ENCODE peak calls at places on chromosomes 13 and 19, in nine cellular contexts. H is stromal cell of bone marrow, S is tibial nerve, Y is NCI-H2029, P is choroid plexus epithelial cell, F is anterior cingulate cortex, J is PC-9, R is progenitor cell of endocrine pancreas, W is left colon. Z is an unnamed sample.

GRCh38 chr19:7507884-7508283 is 8.0 kb upstream of the ZNF358 start:
- DNase-seq in W (peak; percentile 76), F (peak; percentile 47), R (no peak), Y (peak; percentile 41), P (peak; percentile 89), H (peak; percentile 73), J (peak; percentile 95), S (peak; percentile 56), Z (no peak)

GRCh38 chr19:604355-604754 is 14.7 kb downstream of the HCN2 start:
- DNase-seq in F (no peak), P (no peak), W (no peak), H (no peak), Y (peak; percentile 29), J (no peak), R (no peak), S (no peak), Z (no peak)

GRCh38 chr19:11576186-11576585 is 1.3 kb downstream of the ACP5 start:
- DNase-seq in W (no peak), H (no peak), Y (no peak), R (no peak), F (no peak), S (no peak), J (no peak), P (no peak), Z (no peak)

GRCh38 chr13:101447852-101448251 is 4.6 kb upstream of the ITGBL1 start:
- DNase-seq in P (peak; percentile 31), H (no peak), Y (no peak), R (no peak), S (no peak), F (no peak), J (no peak), W (no peak), Z (no peak)

GRCh38 chr19:39531834-39532232 is 819 bp downstream of the EID2B start:
- DNase-seq in S (no peak), Y (no peak), F (no peak), P (no peak), J (no peak), H (no peak), W (no peak), R (no peak), Z (no peak)

GRCh38 chr13:65912516-65912915 is 1317.6 kb downstream of the PCDH9 start:
- DNase-seq in P (no peak), J (no peak), Y (no peak), F (no peak), S (no peak), H (no peak), R (no peak), W (no peak), Z (no peak)

GRCh38 chr19:32164384-32164992 is 180.9 kb upstream of the ZNF507 start:
- DNase-seq in F (no peak), W (no peak), Y (no peak), P (no peak), R (no peak), S (no peak), H (no peak), J (no peak), Z (no peak)

GRCh38 chr19:10888421-10888866 is 17.1 kb downstream of the CARM1 start:
- DNase-seq in Y (no peak), H (no peak), W (no peak), J (no peak), F (no peak), R (no peak), P (no peak), S (no peak), Z (no peak)

GRCh38 chr19:15498910-15499309 is 9.4 kb upstream of the CYP4F22 start:
- DNase-seq in R (no peak), Y (no peak), P (no peak), S (no peak), H (no peak), W (no peak), F (no peak), J (no peak), Z (no peak)

GRCh38 chr13:80160110-80160509 is 180.8 kb downstream of the SPRY2 start:
- DNase-seq in R (no peak), H (no peak), W (no peak), J (no peak), S (no peak), Y (no peak), F (no peak), P (no peak), Z (no peak)

GRCh38 chr19:37817180-37817911 is 38.0 kb upstream of the ZNF573 start:
- DNase-seq in R (peak; percentile 80), S (peak; percentile 43), J (no peak), F (peak; percentile 40), Y (peak; percentile 48), W (peak; percentile 65), P (peak; percentile 61), H (peak; percentile 9), Z (peak; percentile 72)

GRCh38 chr19:5054551-5055456 is 85.9 kb downstream of the KDM4B start:
- DNase-seq in F (no peak), Y (no peak), J (no peak), R (no peak), W (no peak), H (no peak), S (no peak), P (no peak), Z (no peak)

GRCh38 chr13:76216729-76217128 is 580.6 kb downstream of the LMO7 start:
- DNase-seq in F (no peak), W (no peak), P (no peak), H (peak; percentile 77), Y (no peak), J (no peak), R (no peak), S (no peak), Z (no peak)

GRCh38 chr19:47538812-47539211 is 23.9 kb upstream of the NAPA start:
- DNase-seq in P (no peak), R (no peak), H (no peak), W (no peak), Y (no peak), F (no peak), J (no peak), S (no peak), Z (no peak)

GRCh38 chr19:7497292-7497691 is 8.5 kb upstream of the PEX11G start:
- DNase-seq in R (no peak), W (no peak), S (no peak), P (peak; percentile 48), Y (no peak), J (no peak), F (no peak), H (no peak), Z (no peak)

GRCh38 chr19:11486661-11487503 is 6.0 kb upstream of the ELAVL3 start:
- DNase-seq in W (no peak), J (no peak), F (no peak), S (no peak), H (no peak), P (no peak), Y (no peak), R (no peak), Z (no peak)

GRCh38 chr19:2998642-2999041 is 21.3 kb downstream of the TLE6 start:
- DNase-seq in J (no peak), Y (no peak), W (no peak), F (no peak), S (no peak), R (no peak), H (no peak), P (no peak), Z (no peak)

GRCh38 chr19:2640563-2641331 is 61.7 kb downstream of the GNG7 start:
- DNase-seq in Y (no peak), S (no peak), P (no peak), R (no peak), F (no peak), J (no peak), W (no peak), H (no peak), Z (no peak)

GRCh38 chr13:79541426-79542049 is 60.6 kb downstream of the NDFIP2 start:
- DNase-seq in H (peak; percentile 36), R (no peak), Y (peak; percentile 5), F (no peak), W (no peak), S (peak; percentile 57), J (peak; percentile 46), P (peak; percentile 85), Z (no peak)

GRCh38 chr13:91882918-91883317 is 484.5 kb downstream of the GPC5 start:
- DNase-seq in H (no peak), R (no peak), S (no peak), W (no peak), F (no peak), J (no peak), P (no peak), Y (no peak), Z (no peak)

GRCh38 chr13:52450793-52451116 is 321 bp upstream of the VPS36 start:
- DNase-seq in R (no peak), S (no peak), F (no peak), J (no peak), H (no peak), Y (no peak), P (no peak), W (no peak), Z (no peak)

GRCh38 chr19:50896591-50897190 is 14.5 kb downstream of the KLK4 start:
- DNase-seq in S (no peak), H (peak; percentile 9), R (no peak), F (no peak), J (peak; percentile 86), P (peak; percentile 43), Y (peak; percentile 50), W (no peak), Z (no peak)

GRCh38 chr13:48813518-48813917 is 159.8 kb downstream of the CYSLTR2 start:
- DNase-seq in Y (no peak), P (no peak), W (no peak), S (no peak), J (no peak), F (no peak), H (no peak), R (no peak), Z (no peak)

GRCh38 chr19:33403221-33403972 is 29.9 kb downstream of the CEBPG start:
- DNase-seq in W (no peak), F (no peak), J (no peak), R (no peak), S (no peak), P (peak; percentile 15), Y (no peak), H (no peak), Z (no peak)

Z was measured in mesothelial cell of epicardium.